ENCODE peak calls at places on chromosomes 4 and X, in six cellular contexts. G is A549, D is K562, U is endothelial cell of umbilical vein, N is HepG2, E is GM12878. V is an unnamed sample.

GRCh38 chrX:95346854-95347253 is 1337.8 kb upstream of the DIAPH2 start:
- DNase-seq in D (no peak), G (peak), E (no peak), N (peak), U (no peak), V (peak)

GRCh38 chrX:8849945-8850344 is 48.8 kb upstream of the FAM9A start:
- DNase-seq in G (peak), N (no peak), D (no peak), U (no peak), E (no peak), V (peak)

GRCh38 chrX:53481093-53481492 is 46.9 kb upstream of the HSD17B10 start:
- DNase-seq in G (peak), N (no peak), U (no peak), D (peak), E (no peak), V (peak)

GRCh38 chrX:132480581-132481203 is 8.1 kb downstream of the MBNL3 start:
- DNase-seq in N (peak), D (no peak), G (no peak), E (peak), U (peak), V (peak)

GRCh38 chrX:43968347-43968746 is 4.8 kb downstream of the NDP start:
- DNase-seq in G (no peak), D (no peak), E (no peak), U (no peak), N (no peak), V (no peak)

GRCh38 chr4:153950100-153950979 is 161.5 kb upstream of the SFRP2 start:
- DNase-seq in N (peak), G (no peak), E (no peak), U (no peak), D (peak), V (peak)

GRCh38 chr4:73707269-73707875 is 33.0 kb upstream of the CXCL8 start:
- DNase-seq in G (no peak), U (no peak), D (no peak), E (no peak), N (no peak), V (peak)

GRCh38 chrX:40897768-40898167 is 162.4 kb upstream of the MED14 start:
- DNase-seq in N (no peak), G (no peak), D (no peak), E (no peak), U (peak), V (no peak)

GRCh38 chr4:7132730-7133582 is 59.4 kb upstream of the SORCS2 start:
- DNase-seq in G (no peak), N (no peak), E (no peak), D (no peak), U (no peak), V (no peak)
- TF ChIP-seq MYC in G (no peak), N (no peak), E (no peak), D (no peak), U (no peak), V (no peak)

DNA sequence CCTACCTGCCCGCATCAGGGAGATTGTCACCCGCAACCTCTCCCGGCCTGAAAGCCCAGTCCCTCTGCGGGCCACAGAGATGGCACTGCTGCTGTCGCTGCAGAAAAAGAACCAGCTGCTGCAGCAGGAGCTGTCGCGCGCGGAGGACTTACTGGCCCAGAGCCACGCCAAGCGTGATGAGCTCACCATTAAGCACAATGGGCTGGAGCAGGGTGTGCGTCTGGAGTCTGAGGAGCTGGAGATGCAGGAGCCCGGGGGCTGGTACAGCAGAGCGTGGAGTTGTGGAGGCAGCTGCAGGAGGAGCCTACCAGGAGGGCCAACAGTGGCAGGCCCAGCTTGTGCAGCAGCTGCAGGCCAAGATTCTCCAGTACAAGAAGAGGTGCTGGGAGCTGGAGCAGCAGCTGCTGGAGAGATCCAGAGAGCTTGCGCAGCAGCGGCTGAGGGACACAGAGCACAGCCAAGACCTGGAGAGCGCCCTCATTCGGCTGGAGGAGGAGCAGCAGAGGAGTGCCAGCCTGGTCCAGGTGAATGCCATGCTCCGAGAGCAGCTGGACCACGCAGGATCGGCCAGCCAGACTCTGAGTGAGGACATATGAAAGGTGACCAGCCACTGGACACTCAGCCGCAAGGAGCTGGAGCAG is 11.3 kb downstream of the SMIM10L2A start:
- DNase-seq in E (no peak), G (no peak), D (no peak), U (no peak), N (no peak), V (no peak)
- TF ChIP-seq MAX in E (no peak), G (no peak), D (no peak), U (no peak), N (no peak), V (no peak)

GRCh38 chr4:130714006-130714405 is 1618.1 kb downstream of the C4orf33 start:
- DNase-seq in E (no peak), U (no peak), G (no peak), D (no peak), N (no peak), V (no peak)
- TF ChIP-seq MYC in E (no peak), U (no peak), G (no peak), D (no peak), N (no peak), V (no peak)

DNA sequence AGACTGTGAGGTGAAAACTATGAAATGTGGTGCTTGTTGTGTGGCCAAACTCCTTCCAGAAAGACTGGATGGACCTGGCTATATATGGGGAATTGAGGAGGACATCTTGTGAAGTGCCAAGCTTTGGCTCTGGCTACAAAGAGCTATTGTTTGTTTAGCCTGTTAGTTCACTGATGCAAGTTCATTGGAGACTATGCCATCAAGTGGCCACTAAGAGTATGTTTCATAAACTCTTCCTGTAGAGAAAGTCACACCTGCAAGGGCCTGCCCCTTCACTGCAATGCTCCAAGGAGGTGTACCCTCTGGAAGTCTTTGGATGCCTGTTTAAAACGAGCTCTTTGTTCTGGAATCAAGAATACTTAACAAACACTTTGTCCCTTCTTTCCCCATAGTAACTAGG is 382.0 kb downstream of the GABRG1 start:
- DNase-seq in U (no peak), D (no peak), G (peak), E (no peak), N (peak), V (peak)
- TF ChIP-seq MAX in U (no peak), D (no peak), G (no peak), E (no peak), N (no peak), V (no peak)

DNA sequence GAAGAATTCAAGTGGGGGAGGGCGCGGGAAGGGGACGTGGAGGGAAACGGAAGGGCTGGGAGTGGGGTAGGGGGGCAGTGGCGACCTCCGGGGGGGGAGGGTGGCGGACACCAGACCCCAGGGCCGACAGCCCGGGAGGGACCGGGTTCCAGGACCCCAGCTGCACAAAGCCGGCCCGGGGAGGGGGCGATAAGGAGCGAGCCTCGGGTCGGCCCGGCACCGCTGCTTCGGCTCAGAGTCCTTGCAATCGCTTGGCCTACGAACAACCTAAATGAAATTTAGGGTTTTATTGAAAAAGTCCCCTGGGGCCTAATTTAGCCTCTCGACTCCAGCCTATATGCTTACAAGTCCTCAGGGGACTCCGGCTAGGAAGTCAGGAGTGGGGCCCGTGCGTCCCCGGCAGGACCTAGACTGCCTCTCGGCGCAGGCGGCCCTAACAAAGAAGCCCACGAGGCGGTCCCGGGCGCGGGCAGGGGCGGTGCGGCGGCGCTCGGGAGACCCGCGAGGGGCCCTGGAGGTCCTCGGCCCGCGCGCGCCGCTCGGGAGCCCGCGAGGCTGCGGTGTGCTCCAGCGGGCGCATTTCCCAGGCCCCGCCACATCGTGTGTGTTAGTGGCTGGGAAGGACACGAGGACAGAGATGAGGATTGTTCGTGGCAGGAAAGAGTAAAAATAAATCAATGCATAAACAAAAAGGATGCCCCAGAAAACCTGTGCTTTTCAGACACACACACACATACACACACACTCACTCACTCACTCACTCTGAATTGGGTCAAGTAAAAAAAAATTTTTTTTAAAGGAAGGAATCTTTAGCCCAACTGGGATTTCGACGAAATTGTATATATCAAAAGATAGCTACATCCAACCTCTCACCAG is 70.0 kb downstream of the MGST2 start:
- DNase-seq in U (peak), N (no peak), E (no peak), G (no peak), D (no peak), V (no peak)
- TF ChIP-seq MYC in U (no peak), N (no peak), E (no peak), G (no peak), D (no peak), V (no peak)

GRCh38 chr4:2091990-2092652 is 33.0 kb downstream of the NAT8L start:
- DNase-seq in G (no peak), N (no peak), U (no peak), D (no peak), E (no peak), V (no peak)
- TF ChIP-seq MAX in G (no peak), N (no peak), U (no peak), D (no peak), E (no peak), V (no peak)

V was measured in NB4.